ENCODE peak calls at places on chromosomes 7 and 10, in seven cellular contexts. G is NCI-H2029; H is thoracic aorta; U is IMR-90; X is coronary artery; R is heart right ventricle; B is activated T-helper 1 cell treated with anti-CD3 and anti-CD28 coated beads, Interleukin-2, amount 50 U/mL, for 16 hours. D is an unnamed sample.

GRCh38 chr10:48430402-48430993 is 124.0 kb downstream of the MAPK8 start:
- DNase-seq in G (no peak), H (no peak), U (no peak), X (no peak), R (no peak), B (no peak), D (no peak)

GRCh38 chr7:143381427-143382125 is 431 bp downstream of the ZYX start:
- DNase-seq in G (peak), H (no peak), U (peak), X (peak), R (peak), B (no peak), D (no peak)

GRCh38 chr7:69388462-69389137 is 209.7 kb upstream of the AUTS2 start:
- DNase-seq in G (no peak), H (no peak), U (no peak), X (no peak), R (no peak), B (no peak), D (no peak)

GRCh38 chr7:52920977-52921376 is 114.5 kb upstream of the POM121L12 start:
- DNase-seq in G (no peak), H (no peak), U (no peak), X (no peak), R (no peak), B (no peak), D (no peak)

GRCh38 chr10:114962441-114962840 is 24.4 kb downstream of the TRUB1 start:
- DNase-seq in G (no peak), H (no peak), U (no peak), X (no peak), R (no peak), B (no peak), D (no peak)

GRCh38 chr7:111561659-111561908 is 708 bp downstream of the IMMP2L start:
- DNase-seq in G (no peak), H (no peak), U (no peak), X (no peak), R (no peak), B (no peak), D (no peak)

GRCh38 chr10:585502-585901 is 104.0 kb downstream of the DIP2C start:
- DNase-seq in G (no peak), H (no peak), U (no peak), X (no peak), R (no peak), B (no peak), D (no peak)

GRCh38 chr10:26717476-26717875 is 20.0 kb downstream of the PDSS1 start:
- DNase-seq in G (no peak), H (no peak), U (no peak), X (no peak), R (no peak), B (no peak), D (no peak)

GRCh38 chr7:92758796-92759431 is 77.5 kb downstream of the CDK6 start:
- DNase-seq in G (no peak), H (no peak), U (no peak), X (no peak), R (no peak), B (no peak), D (no peak)

GRCh38 chr7:124550036-124550435 is 215.6 kb downstream of the GPR37 start:
- DNase-seq in G (no peak), H (no peak), U (peak), X (no peak), R (no peak), B (no peak), D (no peak)

GRCh38 chr10:78292987-78293865 is 259.6 kb downstream of the RPS24 start:
- DNase-seq in G (peak), H (no peak), U (peak), X (no peak), R (no peak), B (no peak), D (no peak)

GRCh38 chr7:53325061-53325460 is 289.6 kb downstream of the POM121L12 start:
- DNase-seq in G (no peak), H (no peak), U (no peak), X (no peak), R (no peak), B (no peak), D (no peak)

GRCh38 chr10:122051609-122052385 is 62.8 kb downstream of the TACC2 start:
- DNase-seq in G (peak), H (no peak), U (peak), X (no peak), R (peak), B (no peak), D (no peak)

GRCh38 chr7:90412458-90413184 is 9.4 kb downstream of the CLDN12 start:
- DNase-seq in G (peak), H (no peak), U (no peak), X (no peak), R (no peak), B (no peak), D (no peak)

GRCh38 chr7:43164757-43165156 is 52.3 kb downstream of the HECW1 start:
- DNase-seq in G (no peak), H (no peak), U (peak), X (no peak), R (no peak), B (no peak), D (no peak)

GRCh38 chr7:140247564-140247963 is 70.8 kb upstream of the KDM7A start:
- DNase-seq in G (no peak), H (no peak), U (no peak), X (no peak), R (no peak), B (no peak), D (no peak)

GRCh38 chr7:45136106-45137060 is 21.2 kb upstream of the RAMP3 start:
- DNase-seq in G (no peak), H (no peak), U (peak), X (no peak), R (peak), B (peak), D (no peak)

GRCh38 chr10:131350245-131350644 is 38.7 kb upstream of the TCERG1L start:
- DNase-seq in G (no peak), H (no peak), U (no peak), X (no peak), R (no peak), B (no peak), D (no peak)

GRCh38 chr10:31929260-31929985 is 792 bp upstream of the ARHGAP12 start:
- DNase-seq in G (no peak), H (no peak), U (no peak), X (peak), R (peak), B (no peak), D (no peak)

GRCh38 chr7:43586251-43586900 is 3.5 kb downstream of the STK17A start:
- DNase-seq in G (no peak), H (no peak), U (peak), X (no peak), R (no peak), B (no peak), D (no peak)

GRCh38 chr7:101363734-101364374 is 1.2 kb downstream of the COL26A1 start:
- DNase-seq in G (no peak), H (no peak), U (peak), X (no peak), R (peak), B (peak), D (no peak)

GRCh38 chr7:95321720-95322119 is 2.6 kb downstream of the PON1 start:
- DNase-seq in G (no peak), H (no peak), U (no peak), X (no peak), R (no peak), B (no peak), D (no peak)

GRCh38 chr7:96426027-96426426 is 104.1 kb upstream of the SLC25A13 start:
- DNase-seq in G (no peak), H (no peak), U (no peak), X (no peak), R (no peak), B (no peak), D (no peak)

GRCh38 chr7:155213385-155213784 is 84.3 kb upstream of the INSIG1 start:
- DNase-seq in G (no peak), H (no peak), U (peak), X (no peak), R (no peak), B (no peak), D (no peak)

GRCh38 chr7:131633342-131633843 is 77.0 kb upstream of the PODXL start:
- DNase-seq in G (no peak), H (no peak), U (peak), X (no peak), R (no peak), B (no peak), D (no peak)

GRCh38 chr7:82507365-82507975 is 63.9 kb upstream of the CACNA2D1 start:
- DNase-seq in G (peak), H (no peak), U (no peak), X (no peak), R (no peak), B (no peak), D (no peak)

GRCh38 chr10:13268841-13269240 is 31.0 kb downstream of the PHYH start:
- DNase-seq in G (no peak), H (no peak), U (no peak), X (no peak), R (no peak), B (no peak), D (no peak)

GRCh38 chr10:70912556-70912955 is 24.2 kb upstream of the PCBD1 start:
- DNase-seq in G (no peak), H (no peak), U (no peak), X (no peak), R (no peak), B (no peak), D (no peak)